ENCODE peak calls at places on chromosomes 3 and 15, in five cellular contexts. A is GM20000, Q is fibroblast of the aortic adventitia, T is fibroblast of pulmonary artery, N is lung. W is an unnamed sample.
A peak's percentile ranks its signal among the peaks of the same experiment; 100 is the strongest.

GRCh38 chr3:44509393-44509921 is 32.0 kb upstream of the ZNF445 start:
- DNase-seq in T (peak; percentile 4), N (no peak), Q (peak; percentile 10), A (peak; percentile 10), W (no peak)

GRCh38 chr15:57319919-57320542 is 56.3 kb upstream of the CGNL1 start:
- DNase-seq in T (no peak), N (no peak), Q (no peak), A (no peak), W (no peak)

GRCh38 chr15:59140422-59141226 is 35.7 kb downstream of the CCNB2 start:
- DNase-seq in T (no peak), A (peak; percentile 34), N (peak; percentile 41), Q (no peak), W (no peak)

GRCh38 chr15:60611592-60612346 is 132.8 kb upstream of the ICE2 start:
- DNase-seq in N (no peak), A (no peak), Q (peak; percentile 16), T (no peak), W (no peak)

GRCh38 chr3:197003461-197004385 is 25.9 kb downstream of the MELTF start:
- DNase-seq in N (no peak), Q (peak; percentile 13), A (no peak), T (peak; percentile 11), W (peak; percentile 73)

GRCh38 chr15:101156509-101157159 is 95.2 kb downstream of the CHSY1 start:
- DNase-seq in T (no peak), N (no peak), Q (peak; percentile 37), A (peak; percentile 84), W (no peak)

GRCh38 chr15:36126194-36126593 is 453.2 kb upstream of the CDIN1 start:
- DNase-seq in Q (no peak), A (no peak), N (no peak), T (no peak), W (no peak)

GRCh38 chr3:111047812-111048435 is 23.7 kb upstream of the NECTIN3 start:
- DNase-seq in N (no peak), T (no peak), A (no peak), Q (no peak), W (no peak)

GRCh38 chr3:79490165-79491028 is 277.4 kb downstream of the ROBO1 start:
- DNase-seq in Q (peak; percentile 60), T (peak; percentile 87), A (no peak), N (peak; percentile 72), W (no peak)

GRCh38 chr15:51493892-51494291 is 128.7 kb downstream of the DMXL2 start:
- DNase-seq in A (no peak), Q (peak; percentile 24), N (no peak), T (peak; percentile 39), W (no peak)

GRCh38 chr15:96347181-96348111 is 16.9 kb downstream of the NR2F2 start:
- DNase-seq in N (no peak), A (no peak), Q (no peak), T (peak; percentile 80), W (no peak)

GRCh38 chr15:48790716-48791115 is 20.2 kb downstream of the CEP152 start:
- DNase-seq in N (no peak), Q (peak; percentile 62), A (no peak), T (no peak), W (no peak)

GRCh38 chr3:28077566-28077965 is 163.9 kb upstream of the CMC1 start:
- DNase-seq in A (no peak), N (no peak), T (peak; percentile 47), Q (peak; percentile 66), W (no peak)

GRCh38 chr3:9030034-9030433 is 66.8 kb upstream of the RAD18 start:
- DNase-seq in Q (no peak), N (no peak), T (no peak), A (no peak), W (no peak)
- TF ChIP-seq CTCF in Q (no peak), N (no peak), T (no peak), A (no peak), W (no peak)

DNA sequence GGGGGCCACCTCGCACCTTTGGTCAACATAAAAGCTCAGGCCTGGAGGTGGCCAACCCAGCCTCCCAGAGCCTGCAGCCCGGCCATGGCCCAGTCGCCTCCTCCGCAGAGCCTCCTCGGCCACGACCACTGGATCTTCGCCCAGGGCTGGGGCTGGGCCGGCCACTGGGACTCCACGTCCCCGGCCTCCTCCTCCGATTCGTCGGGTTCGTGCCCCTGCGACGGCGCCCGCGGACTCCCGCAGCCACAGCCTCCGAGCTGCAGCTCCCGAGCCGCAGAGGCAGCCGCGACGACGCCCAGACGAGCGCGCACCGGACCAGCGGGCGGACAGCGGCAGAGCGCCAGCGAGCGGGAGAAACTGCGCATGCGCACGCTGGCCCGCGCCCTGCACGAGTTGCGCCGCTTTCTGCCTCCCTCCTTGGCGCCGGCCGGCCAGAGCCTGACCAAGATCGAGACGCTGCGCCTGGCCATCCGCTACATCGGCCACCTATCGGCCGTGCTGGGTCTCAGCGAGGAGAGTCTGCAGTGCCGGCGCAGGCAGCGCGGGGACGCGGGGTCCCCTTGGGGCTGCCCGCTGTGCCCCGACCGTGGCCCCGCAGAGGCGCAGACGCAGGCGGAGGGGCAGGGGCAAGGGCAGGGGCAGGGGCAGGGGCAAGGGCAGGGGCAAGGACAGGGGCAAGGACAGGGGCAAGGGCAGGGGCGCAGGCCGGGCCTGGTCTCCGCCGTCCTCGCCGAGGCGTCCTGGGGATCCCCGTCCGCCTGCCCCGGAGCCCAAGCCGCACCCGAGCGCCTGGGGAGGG is at the start of gene MESP2:
- DNase-seq in A (peak; percentile 94), T (peak; percentile 84), N (peak; percentile 81), Q (peak; percentile 76), W (peak; percentile 79)
- TF ChIP-seq CTCF in A (no peak), T (peak; percentile 29), N (peak; percentile 9), Q (peak; percentile 52), W (no peak)

DNA sequence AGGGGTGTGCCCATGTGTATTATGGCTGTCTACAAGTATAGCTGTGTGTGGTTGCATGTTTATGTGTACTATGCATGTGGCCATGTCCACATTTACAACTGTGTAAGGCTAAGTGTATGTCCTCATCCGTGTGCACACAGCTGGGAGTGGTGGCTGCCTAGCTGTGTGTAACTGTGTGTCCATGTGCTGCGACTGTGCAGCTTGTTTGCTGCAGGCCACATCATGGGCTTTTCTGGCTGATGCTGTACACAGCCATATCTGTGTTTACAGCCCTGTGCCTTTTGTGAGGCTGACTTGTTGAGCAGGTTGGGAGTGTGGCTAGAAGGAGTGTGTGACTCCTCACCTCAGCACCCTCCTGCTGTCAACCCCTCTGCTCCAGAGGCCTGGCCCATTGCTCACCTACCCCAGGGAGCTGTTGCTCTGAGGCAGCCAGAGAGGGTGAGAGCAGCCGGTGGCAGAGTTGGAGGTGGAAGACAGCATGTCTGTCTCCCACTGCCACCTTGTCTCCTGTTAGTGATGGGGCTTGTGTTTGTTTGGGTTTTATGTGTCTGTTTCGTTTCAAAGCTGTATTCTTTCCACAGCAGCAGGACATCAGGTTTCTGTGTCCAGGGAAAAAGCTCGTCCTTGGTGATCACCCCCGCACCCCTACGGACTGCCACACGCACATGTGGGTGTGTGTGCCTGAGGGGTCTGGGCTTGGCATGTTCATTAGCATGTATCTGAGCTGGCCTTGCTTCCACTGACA is 1.4 kb upstream of the GRM2 start:
- DNase-seq in N (no peak), Q (no peak), T (no peak), A (no peak), W (no peak)
- TF ChIP-seq CTCF in N (no peak), Q (no peak), T (no peak), A (no peak), W (no peak)

GRCh38 chr15:40137011-40137906 is 23.6 kb upstream of the BUB1B start:
- DNase-seq in T (no peak), N (no peak), Q (no peak), A (no peak), W (no peak)
- TF ChIP-seq CTCF in T (no peak), N (no peak), Q (no peak), A (no peak), W (no peak)

W was measured in MM.1S.